ENCODE peak calls at places on chromosomes 11 and 22, in five cellular contexts. One of them, this sample, is unnamed.

GRCh38 chr11:66151273-66151672 is 81.2 kb downstream of the PACS1 start:
- DNase-seq in A549: no peak
- DNase-seq in breast epithelium: no peak
- DNase-seq in RWPE1: no peak
- DNase-seq in B cell: no peak
- DNase-seq in this sample: no peak

GRCh38 chr22:49601614-49602321 is 225.9 kb downstream of the BRD1 start:
- DNase-seq in A549: no peak
- DNase-seq in breast epithelium: no peak
- DNase-seq in RWPE1: no peak
- DNase-seq in B cell: no peak
- DNase-seq in this sample: no peak

GRCh38 chr11:110121204-110121603 is 28.0 kb downstream of the ZC3H12C start:
- DNase-seq in A549: no peak
- DNase-seq in breast epithelium: no peak
- DNase-seq in RWPE1: peak; percentile 13
- DNase-seq in B cell: no peak
- DNase-seq in this sample: no peak

GRCh38 chr11:9678576-9678975 is 14.7 kb downstream of the SWAP70 start:
- DNase-seq in A549: no peak
- DNase-seq in breast epithelium: no peak
- DNase-seq in RWPE1: no peak
- DNase-seq in B cell: no peak
- DNase-seq in this sample: no peak

GRCh38 chr22:48301421-48301820 is 1526.3 kb downstream of the BRD1 start:
- DNase-seq in A549: no peak
- DNase-seq in breast epithelium: no peak
- DNase-seq in RWPE1: no peak
- DNase-seq in B cell: no peak
- DNase-seq in this sample: peak; percentile 29

GRCh38 chr22:18997925-18998315 is 61.8 kb upstream of the PRODH start:
- DNase-seq in A549: no peak
- DNase-seq in breast epithelium: no peak
- DNase-seq in RWPE1: no peak
- DNase-seq in B cell: no peak
- DNase-seq in this sample: no peak

GRCh38 chr11:116893906-116894305 is 56.5 kb upstream of the APOA1 start:
- DNase-seq in A549: no peak
- DNase-seq in breast epithelium: no peak
- DNase-seq in RWPE1: no peak
- DNase-seq in B cell: no peak
- DNase-seq in this sample: no peak

GRCh38 chr22:20213833-20214708 is 54.0 kb downstream of the RTN4R start:
- DNase-seq in A549: no peak
- DNase-seq in breast epithelium: no peak
- DNase-seq in RWPE1: no peak
- DNase-seq in B cell: no peak
- DNase-seq in this sample: no peak

GRCh38 chr22:45511847-45512261 is 9.2 kb downstream of the FBLN1 start:
- DNase-seq in A549: no peak
- DNase-seq in breast epithelium: no peak
- DNase-seq in RWPE1: no peak
- DNase-seq in B cell: no peak
- DNase-seq in this sample: no peak

GRCh38 chr11:114296190-114296978 is at the start of gene NNMT:
- DNase-seq in A549: no peak
- DNase-seq in breast epithelium: no peak
- DNase-seq in RWPE1: peak; percentile 40
- DNase-seq in B cell: no peak
- DNase-seq in this sample: no peak

GRCh38 chr22:50420581-50420980 is 54.3 kb downstream of the SBF1 start:
- DNase-seq in A549: no peak
- DNase-seq in breast epithelium: no peak
- DNase-seq in RWPE1: no peak
- DNase-seq in B cell: no peak
- DNase-seq in this sample: no peak

GRCh38 chr11:130439160-130439519 is 9.3 kb upstream of the ADAMTS15 start:
- DNase-seq in A549: no peak
- DNase-seq in breast epithelium: no peak
- DNase-seq in RWPE1: no peak
- DNase-seq in B cell: no peak
- DNase-seq in this sample: no peak

GRCh38 chr11:110764485-110764884 is 52.2 kb upstream of the ARHGAP20 start:
- DNase-seq in A549: no peak
- DNase-seq in breast epithelium: no peak
- DNase-seq in RWPE1: no peak
- DNase-seq in B cell: no peak
- DNase-seq in this sample: no peak

GRCh38 chr11:90250970-90251369 is 28.1 kb upstream of the CHORDC1 start:
- DNase-seq in A549: no peak
- DNase-seq in breast epithelium: no peak
- DNase-seq in RWPE1: no peak
- DNase-seq in B cell: no peak
- DNase-seq in this sample: no peak

GRCh38 chr11:125903753-125904659 is at the start of gene DDX25:
- DNase-seq in A549: no peak
- DNase-seq in breast epithelium: no peak
- DNase-seq in RWPE1: no peak
- DNase-seq in B cell: peak; percentile 25
- DNase-seq in this sample: no peak

GRCh38 chr22:38927033-38927789 is 30.2 kb upstream of the APOBEC3A start:
- DNase-seq in A549: peak; percentile 82
- DNase-seq in breast epithelium: peak; percentile 65
- DNase-seq in RWPE1: no peak
- DNase-seq in B cell: peak; percentile 50
- DNase-seq in this sample: peak; percentile 74
- TF ChIP-seq CTCF in A549: peak; percentile 86
- TF ChIP-seq CTCF in breast epithelium: no peak
- TF ChIP-seq CTCF in RWPE1: no peak
- TF ChIP-seq CTCF in B cell: peak; percentile 54
- TF ChIP-seq CTCF in this sample: peak; percentile 48

GRCh38 chr11:94973099-94973968 is at the start of the genes CWC15 and KDM4D:
- DNase-seq in A549: peak; percentile 89
- DNase-seq in breast epithelium: peak; percentile 96
- DNase-seq in RWPE1: peak; percentile 98
- DNase-seq in B cell: peak; percentile 89
- DNase-seq in this sample: peak; percentile 91
- TF ChIP-seq CTCF in A549: no peak
- TF ChIP-seq CTCF in breast epithelium: no peak
- TF ChIP-seq CTCF in RWPE1: no peak
- TF ChIP-seq CTCF in B cell: no peak
- TF ChIP-seq CTCF in this sample: no peak

GRCh38 chr22:22591348-22592299 is 32.6 kb upstream of the PRAME start:
- DNase-seq in A549: no peak
- DNase-seq in breast epithelium: no peak
- DNase-seq in RWPE1: no peak
- DNase-seq in B cell: no peak
- DNase-seq in this sample: peak; percentile 14
- TF ChIP-seq CTCF in A549: no peak
- TF ChIP-seq CTCF in breast epithelium: no peak
- TF ChIP-seq CTCF in RWPE1: no peak
- TF ChIP-seq CTCF in B cell: peak; percentile 19
- TF ChIP-seq CTCF in this sample: no peak

GRCh38 chr22:22558972-22559603 is at the start of gene PRAME:
- DNase-seq in A549: peak; percentile 71
- DNase-seq in breast epithelium: no peak
- DNase-seq in RWPE1: peak; percentile 8
- DNase-seq in B cell: peak; percentile 80
- DNase-seq in this sample: no peak
- TF ChIP-seq CTCF in A549: peak; percentile 76
- TF ChIP-seq CTCF in breast epithelium: no peak
- TF ChIP-seq CTCF in RWPE1: peak; percentile 26
- TF ChIP-seq CTCF in B cell: peak; percentile 76
- TF ChIP-seq CTCF in this sample: peak; percentile 35

GRCh38 chr11:44940424-44940823 is 10.3 kb downstream of the TP53I11 start:
- DNase-seq in A549: no peak
- DNase-seq in breast epithelium: no peak
- DNase-seq in RWPE1: no peak
- DNase-seq in B cell: no peak
- DNase-seq in this sample: no peak

GRCh38 chr11:44940835-44941234 is 9.8 kb downstream of the TP53I11 start:
- DNase-seq in A549: no peak
- DNase-seq in breast epithelium: no peak
- DNase-seq in RWPE1: no peak
- DNase-seq in B cell: no peak
- DNase-seq in this sample: no peak

GRCh38 chr11:44938066-44938691 is 12.5 kb downstream of the TP53I11 start:
- DNase-seq in A549: no peak
- DNase-seq in breast epithelium: no peak
- DNase-seq in RWPE1: no peak
- DNase-seq in B cell: no peak
- DNase-seq in this sample: no peak

GRCh38 chr11:44941286-44942021 is 9.2 kb downstream of the TP53I11 start:
- DNase-seq in A549: no peak
- DNase-seq in breast epithelium: no peak
- DNase-seq in RWPE1: no peak
- DNase-seq in B cell: no peak
- DNase-seq in this sample: no peak

DNA sequence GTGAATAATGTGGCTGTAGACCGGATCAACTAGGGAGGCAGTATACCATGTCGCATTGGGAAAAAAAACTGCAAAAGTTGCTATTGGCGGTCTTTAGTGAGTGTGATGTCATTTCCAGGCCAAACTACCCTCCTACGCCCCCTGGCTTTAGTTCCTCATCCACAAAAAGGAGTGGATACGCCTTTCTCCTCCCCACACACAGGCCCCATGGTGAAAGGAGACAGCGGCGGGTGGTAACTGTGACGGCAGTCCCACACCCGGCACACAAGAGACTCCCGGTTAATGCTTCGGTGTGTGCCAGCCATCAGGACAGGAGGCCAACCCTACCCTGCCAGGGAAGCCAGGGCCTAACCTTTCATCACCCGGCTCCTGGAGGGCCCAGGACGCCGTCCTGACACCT is 11.0 kb downstream of the TP53I11 start:
- DNase-seq in A549: no peak
- DNase-seq in breast epithelium: no peak
- DNase-seq in RWPE1: no peak
- DNase-seq in B cell: no peak
- DNase-seq in this sample: no peak
- TF ChIP-seq CTCF in A549: no peak
- TF ChIP-seq CTCF in breast epithelium: no peak
- TF ChIP-seq CTCF in RWPE1: no peak
- TF ChIP-seq CTCF in B cell: no peak
- TF ChIP-seq CTCF in this sample: no peak

GRCh38 chr11:44959064-44959463 is 8.4 kb upstream of the TP53I11 start:
- DNase-seq in A549: no peak
- DNase-seq in breast epithelium: no peak
- DNase-seq in RWPE1: no peak
- DNase-seq in B cell: no peak
- DNase-seq in this sample: no peak

GRCh38 chr11:44957051-44957515 is 6.4 kb upstream of the TP53I11 start:
- DNase-seq in A549: no peak
- DNase-seq in breast epithelium: no peak
- DNase-seq in RWPE1: no peak
- DNase-seq in B cell: no peak
- DNase-seq in this sample: no peak

GRCh38 chr11:44955019-44955738 is 4.5 kb upstream of the TP53I11 start:
- DNase-seq in A549: peak; percentile 71
- DNase-seq in breast epithelium: no peak
- DNase-seq in RWPE1: peak; percentile 56
- DNase-seq in B cell: no peak
- DNase-seq in this sample: no peak

GRCh38 chr11:44960200-44960845 is 9.6 kb upstream of the TP53I11 start:
- DNase-seq in A549: no peak
- DNase-seq in breast epithelium: no peak
- DNase-seq in RWPE1: no peak
- DNase-seq in B cell: no peak
- DNase-seq in this sample: no peak

DNA sequence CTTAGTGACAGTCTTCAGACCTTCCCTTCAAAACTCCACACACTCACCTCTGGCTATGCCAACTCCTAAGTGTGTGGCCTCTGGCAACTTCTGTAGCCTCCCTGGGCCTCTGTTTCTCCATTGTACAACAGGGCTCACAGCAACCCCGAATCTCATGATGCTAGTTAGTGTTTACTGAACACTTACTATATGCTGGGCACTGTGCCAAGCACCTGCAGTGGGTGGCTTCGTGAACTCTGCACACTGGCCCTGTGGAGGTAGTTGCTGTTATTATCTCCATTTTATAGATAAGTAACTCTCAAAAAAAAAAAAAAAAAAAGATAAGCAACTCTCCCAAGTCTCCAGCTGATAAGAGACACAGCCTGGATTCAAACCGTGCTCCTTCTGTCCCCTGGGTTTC is 7.5 kb upstream of the TP53I11 start:
- DNase-seq in A549: no peak
- DNase-seq in breast epithelium: no peak
- DNase-seq in RWPE1: no peak
- DNase-seq in B cell: no peak
- DNase-seq in this sample: no peak
- TF ChIP-seq CTCF in A549: no peak
- TF ChIP-seq CTCF in breast epithelium: no peak
- TF ChIP-seq CTCF in RWPE1: no peak
- TF ChIP-seq CTCF in B cell: no peak
- TF ChIP-seq CTCF in this sample: no peak

GRCh38 chr22:32378703-32379272 is 21.1 kb downstream of the RFPL3 start:
- DNase-seq in A549: peak; percentile 25
- DNase-seq in breast epithelium: no peak
- DNase-seq in RWPE1: peak; percentile 18
- DNase-seq in B cell: no peak
- DNase-seq in this sample: no peak
- TF ChIP-seq CTCF in A549: peak; percentile 51
- TF ChIP-seq CTCF in breast epithelium: no peak
- TF ChIP-seq CTCF in RWPE1: peak; percentile 22
- TF ChIP-seq CTCF in B cell: no peak
- TF ChIP-seq CTCF in this sample: peak; percentile 29

GRCh38 chr22:38009000-38009806 is 24.8 kb upstream of the SOX10 start:
- DNase-seq in A549: no peak
- DNase-seq in breast epithelium: no peak
- DNase-seq in RWPE1: no peak
- DNase-seq in B cell: no peak
- DNase-seq in this sample: no peak

GRCh38 chr22:38007330-38007902 is 23.1 kb upstream of the SOX10 start:
- DNase-seq in A549: no peak
- DNase-seq in breast epithelium: no peak
- DNase-seq in RWPE1: no peak
- DNase-seq in B cell: no peak
- DNase-seq in this sample: no peak

GRCh38 chr22:38006906-38007305 is 22.6 kb upstream of the SOX10 start:
- DNase-seq in A549: no peak
- DNase-seq in breast epithelium: no peak
- DNase-seq in RWPE1: no peak
- DNase-seq in B cell: no peak
- DNase-seq in this sample: no peak

DNA sequence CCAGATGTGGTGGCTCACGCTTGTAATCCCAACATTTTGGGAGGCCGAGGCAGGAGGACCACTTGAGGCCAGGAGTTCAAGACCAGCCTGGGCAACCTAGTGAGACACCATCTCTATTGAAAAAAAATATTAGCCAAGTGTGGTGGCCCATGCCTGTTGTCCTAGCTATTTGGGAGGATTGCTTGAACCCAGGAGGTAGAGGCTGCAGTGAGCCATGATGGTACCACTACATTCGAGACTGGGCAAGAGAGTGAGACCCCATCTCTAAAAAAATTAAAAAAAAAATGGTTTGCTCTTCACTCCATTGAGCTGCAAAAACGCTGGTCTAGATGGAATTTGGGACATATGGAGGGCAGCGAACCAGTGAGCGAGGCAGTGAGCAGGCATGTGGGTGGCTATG is 21.6 kb upstream of the SOX10 start:
- DNase-seq in A549: no peak
- DNase-seq in breast epithelium: no peak
- DNase-seq in RWPE1: no peak
- DNase-seq in B cell: no peak
- DNase-seq in this sample: no peak
- TF ChIP-seq CTCF in A549: no peak
- TF ChIP-seq CTCF in breast epithelium: no peak
- TF ChIP-seq CTCF in RWPE1: no peak
- TF ChIP-seq CTCF in B cell: no peak
- TF ChIP-seq CTCF in this sample: no peak

GRCh38 chr11:86672007-86672621 is at the start of gene ME3:
- DNase-seq in A549: peak; percentile 60
- DNase-seq in breast epithelium: peak; percentile 68
- DNase-seq in RWPE1: peak; percentile 22
- DNase-seq in B cell: peak; percentile 16
- DNase-seq in this sample: peak; percentile 50
- TF ChIP-seq CTCF in A549: no peak
- TF ChIP-seq CTCF in breast epithelium: no peak
- TF ChIP-seq CTCF in RWPE1: no peak
- TF ChIP-seq CTCF in B cell: no peak
- TF ChIP-seq CTCF in this sample: no peak

This sample was measured in mesothelial cell of epicardium.